ENCODE peak calls at places on chromosome 5, in eight cellular contexts. L is sigmoid colon, E is GM23338, O is spleen, Z is HCT116, K is breast epithelium, T is upper lobe of left lung, I is suprapubic skin. X is an unnamed sample.

GRCh38 chr5:149147673-149148072 is 6.4 kb downstream of the ABLIM3 start:
- DNase-seq in I (no peak), K (no peak), Z (no peak), T (no peak), O (no peak), E (no peak), L (no peak), X (no peak)

GRCh38 chr5:110969502-110969901 is 102.0 kb upstream of the TSLP start:
- DNase-seq in K (no peak), L (no peak), I (no peak), O (no peak), Z (no peak), E (no peak), T (no peak), X (no peak)

GRCh38 chr5:53288511-53288910 is 179.0 kb upstream of the MOCS2 start:
- DNase-seq in I (no peak), E (no peak), K (no peak), T (no peak), Z (no peak), L (no peak), O (no peak), X (no peak)

GRCh38 chr5:52693279-52693678 is 94.4 kb upstream of the ITGA1 start:
- DNase-seq in E (peak), Z (no peak), L (peak), O (peak), K (no peak), T (peak), I (no peak), X (peak)

GRCh38 chr5:32330126-32330971 is 17.6 kb upstream of the MTMR12 start:
- DNase-seq in O (no peak), Z (no peak), E (no peak), T (no peak), K (no peak), I (no peak), L (no peak), X (no peak)

GRCh38 chr5:178116406-178116885 is 3.1 kb downstream of the N4BP3 start:
- DNase-seq in Z (no peak), I (no peak), E (no peak), T (no peak), O (peak), L (no peak), K (no peak), X (no peak)

GRCh38 chr5:98309785-98310566 is 463.5 kb upstream of the RGMB start:
- DNase-seq in K (no peak), I (no peak), T (no peak), O (no peak), Z (peak), E (peak), L (no peak), X (no peak)

GRCh38 chr5:130066644-130067043 is 162.4 kb downstream of the CHSY3 start:
- DNase-seq in K (no peak), E (no peak), Z (no peak), T (no peak), O (no peak), L (peak), I (no peak), X (no peak)

GRCh38 chr5:126054593-126055347 is 368.4 kb upstream of the GRAMD2B start:
- DNase-seq in I (no peak), O (no peak), K (no peak), T (no peak), Z (no peak), L (no peak), E (peak), X (no peak)

GRCh38 chr5:154190652-154191304 is at the start of gene GALNT10:
- DNase-seq in K (no peak), L (peak), Z (peak), I (no peak), O (peak), T (peak), E (peak), X (peak)

GRCh38 chr5:89418821-89419085 is 535.8 kb upstream of the MEF2C start:
- DNase-seq in Z (no peak), L (no peak), I (no peak), O (no peak), T (no peak), K (no peak), E (no peak), X (no peak)

GRCh38 chr5:67094476-67095300 is 101.9 kb downstream of the CD180 start:
- DNase-seq in I (no peak), O (no peak), Z (no peak), E (peak), L (no peak), K (no peak), T (peak), X (no peak)

GRCh38 chr5:159021360-159022177 is 78.1 kb downstream of the EBF1 start:
- DNase-seq in T (no peak), L (no peak), O (no peak), K (no peak), E (no peak), Z (no peak), I (no peak), X (no peak)

GRCh38 chr5:143646961-143647360 is 165.0 kb upstream of the HMHB1 start:
- DNase-seq in I (no peak), L (no peak), Z (no peak), E (no peak), O (no peak), K (no peak), T (no peak), X (no peak)

GRCh38 chr5:15266841-15267240 is 233.1 kb upstream of the FBXL7 start:
- DNase-seq in Z (no peak), T (no peak), E (no peak), O (no peak), L (no peak), I (no peak), K (no peak), X (no peak)

GRCh38 chr5:126858441-126858840 is 81.5 kb downstream of the LMNB1 start:
- DNase-seq in L (no peak), Z (no peak), K (no peak), E (peak), O (no peak), T (no peak), I (no peak), X (no peak)

GRCh38 chr5:6773342-6774035 is 60.3 kb downstream of the TENT4A start:
- DNase-seq in E (no peak), O (no peak), K (no peak), L (no peak), T (no peak), I (no peak), Z (no peak), X (no peak)

GRCh38 chr5:98588225-98588624 is 185.2 kb upstream of the RGMB start:
- DNase-seq in Z (no peak), L (no peak), E (no peak), T (no peak), I (no peak), O (no peak), K (no peak), X (no peak)

GRCh38 chr5:123549256-123549904 is 37.4 kb downstream of the CSNK1G3 start:
- DNase-seq in I (no peak), E (no peak), Z (no peak), T (no peak), O (no peak), L (no peak), K (no peak), X (no peak)

GRCh38 chr5:51279983-51280382 is 103.3 kb upstream of the ISL1 start:
- DNase-seq in K (no peak), O (no peak), I (no peak), L (no peak), T (no peak), E (peak), Z (no peak), X (no peak)

GRCh38 chr5:60403343-60404006 is 296.5 kb downstream of the DEPDC1B start:
- DNase-seq in O (no peak), I (no peak), L (no peak), E (no peak), Z (no peak), K (peak), T (no peak), X (no peak)

GRCh38 chr5:135437796-135438560 is 9.2 kb downstream of the DCANP1 start:
- DNase-seq in I (no peak), K (no peak), L (peak), Z (peak), T (peak), E (no peak), O (peak), X (peak)

GRCh38 chr5:135891804-135892203 is 3.8 kb downstream of the IL9 start:
- DNase-seq in E (peak), Z (no peak), L (no peak), T (no peak), I (peak), O (no peak), K (no peak), X (no peak)

GRCh38 chr5:90305022-90305720 is 104.4 kb downstream of the CETN3 start:
- DNase-seq in K (no peak), E (peak), T (no peak), L (no peak), I (no peak), Z (no peak), O (no peak), X (no peak)

GRCh38 chr5:90438100-90438499 is 28.5 kb upstream of the CETN3 start:
- DNase-seq in I (no peak), K (no peak), L (no peak), Z (no peak), O (no peak), E (no peak), T (no peak), X (no peak)

GRCh38 chr5:141848771-141849370 is 29.3 kb downstream of the PCDH1 start:
- DNase-seq in I (no peak), K (peak), L (peak), E (peak), Z (no peak), T (peak), O (no peak), X (peak)

GRCh38 chr5:50969207-50970145 is 303.0 kb downstream of the PARP8 start:
- DNase-seq in E (peak), T (no peak), L (peak), O (peak), K (no peak), Z (no peak), I (no peak), X (no peak)

GRCh38 chr5:131261483-131261882 is 2.4 kb upstream of the CDC42SE2 start:
- DNase-seq in I (no peak), K (no peak), T (no peak), O (no peak), L (no peak), E (no peak), Z (no peak), X (no peak)

GRCh38 chr5:143554194-143554717 is 150.8 kb upstream of the NR3C1 start:
- DNase-seq in E (no peak), Z (no peak), K (no peak), I (no peak), O (no peak), L (no peak), T (no peak), X (no peak)

GRCh38 chr5:96408276-96408777 is 24.7 kb downstream of the PCSK1 start:
- DNase-seq in L (no peak), Z (no peak), E (no peak), T (no peak), K (no peak), O (no peak), I (no peak), X (no peak)

GRCh38 chr5:74240783-74241750 is 399.5 kb downstream of the ENC1 start:
- DNase-seq in I (no peak), L (no peak), Z (no peak), T (no peak), O (no peak), E (no peak), K (peak), X (no peak)

GRCh38 chr5:126937796-126938195 is 92.6 kb downstream of the MARCHF3 start:
- DNase-seq in E (no peak), K (no peak), L (no peak), O (no peak), I (no peak), Z (no peak), T (no peak), X (no peak)

GRCh38 chr5:1220831-1221230 is 4.3 kb upstream of the SLC6A18 start:
- DNase-seq in I (no peak), E (no peak), K (no peak), O (no peak), T (no peak), Z (no peak), L (no peak), X (no peak)

GRCh38 chr5:157828031-157828948 is 30.7 kb downstream of the CLINT1 start:
- DNase-seq in K (no peak), O (no peak), I (no peak), Z (no peak), T (no peak), E (no peak), L (no peak), X (no peak)

GRCh38 chr5:65329266-65329665 is 152.5 kb downstream of the ADAMTS6 start:
- DNase-seq in I (no peak), O (no peak), K (no peak), E (peak), Z (no peak), T (no peak), L (no peak), X (no peak)

GRCh38 chr5:75351058-75351926 is 14.3 kb downstream of the HMGCR start:
- DNase-seq in I (no peak), O (no peak), L (no peak), T (no peak), K (no peak), E (no peak), Z (no peak), X (no peak)
- TF ChIP-seq POLR2AphosphoS5 in I (no peak), O (no peak), L (no peak), T (no peak), K (no peak), E (no peak), Z (no peak), X (no peak)

DNA sequence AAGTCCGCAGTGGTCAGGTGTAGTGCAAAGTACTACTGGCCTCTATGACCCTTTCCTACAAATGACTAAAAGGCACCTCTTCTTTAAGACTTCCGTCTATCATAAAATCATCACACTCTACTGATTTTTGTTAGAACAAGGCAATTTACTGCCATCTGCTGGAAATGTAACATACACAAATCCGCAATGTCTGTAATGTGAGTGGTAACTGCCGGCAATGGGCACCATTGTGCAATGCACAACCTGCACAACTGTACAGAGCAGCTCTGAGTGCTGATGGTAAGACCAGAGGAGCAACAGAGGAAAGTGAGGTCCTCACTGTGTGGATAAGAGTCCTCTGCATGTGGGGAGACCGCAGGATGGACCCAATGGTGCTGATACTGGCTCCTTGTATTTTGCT is 103.8 kb downstream of the ATPSCKMT start:
- DNase-seq in L (no peak), E (peak), Z (peak), O (no peak), T (no peak), I (no peak), K (no peak), X (no peak)
- TF ChIP-seq POLR2AphosphoS5 in L (no peak), E (no peak), Z (no peak), O (no peak), T (no peak), I (no peak), K (no peak), X (no peak)

DNA sequence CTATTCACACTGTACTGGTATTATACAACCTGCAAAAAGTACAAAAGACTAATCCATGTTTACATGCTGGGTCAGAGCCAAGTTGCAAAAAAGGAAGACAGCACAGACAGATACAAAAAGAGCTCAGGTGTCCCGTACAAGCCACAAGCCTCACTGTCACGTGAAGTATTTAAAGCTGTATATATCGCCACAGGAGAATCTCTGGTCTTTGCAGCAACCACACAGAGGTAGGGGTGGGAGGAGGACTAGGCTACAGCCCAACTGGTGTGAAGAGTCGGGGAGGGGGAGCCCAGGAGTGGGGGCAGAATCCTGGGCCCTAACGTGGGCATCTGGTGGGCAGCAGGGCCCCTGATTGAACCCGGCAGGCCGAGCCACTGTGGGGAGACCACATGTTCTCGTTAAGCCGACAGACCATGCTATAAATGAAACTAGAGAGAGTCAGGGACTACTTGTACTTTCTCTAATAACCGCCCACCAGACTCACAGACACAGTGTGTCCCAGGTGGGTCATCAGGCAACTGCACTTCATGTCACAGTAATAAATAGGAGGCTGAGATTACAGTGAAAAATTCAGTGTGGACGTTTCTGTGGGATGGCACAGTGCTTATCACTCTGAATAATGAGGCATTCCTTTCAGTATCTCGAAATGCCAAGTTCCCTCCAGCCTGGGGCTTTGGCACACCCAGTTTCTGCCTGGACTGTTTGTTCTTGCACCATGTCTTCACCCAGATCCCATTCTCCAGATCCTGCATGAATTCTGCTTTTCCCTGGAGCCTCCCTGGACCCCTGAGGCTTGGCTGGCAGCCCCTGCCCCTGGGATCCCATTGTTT is 79.3 kb upstream of the SH3PXD2B start:
- DNase-seq in O (peak), I (peak), E (no peak), Z (no peak), T (no peak), K (no peak), L (peak), X (no peak)
- TF ChIP-seq POLR2AphosphoS5 in O (no peak), I (no peak), E (no peak), Z (no peak), T (no peak), K (no peak), L (peak), X (no peak)

DNA sequence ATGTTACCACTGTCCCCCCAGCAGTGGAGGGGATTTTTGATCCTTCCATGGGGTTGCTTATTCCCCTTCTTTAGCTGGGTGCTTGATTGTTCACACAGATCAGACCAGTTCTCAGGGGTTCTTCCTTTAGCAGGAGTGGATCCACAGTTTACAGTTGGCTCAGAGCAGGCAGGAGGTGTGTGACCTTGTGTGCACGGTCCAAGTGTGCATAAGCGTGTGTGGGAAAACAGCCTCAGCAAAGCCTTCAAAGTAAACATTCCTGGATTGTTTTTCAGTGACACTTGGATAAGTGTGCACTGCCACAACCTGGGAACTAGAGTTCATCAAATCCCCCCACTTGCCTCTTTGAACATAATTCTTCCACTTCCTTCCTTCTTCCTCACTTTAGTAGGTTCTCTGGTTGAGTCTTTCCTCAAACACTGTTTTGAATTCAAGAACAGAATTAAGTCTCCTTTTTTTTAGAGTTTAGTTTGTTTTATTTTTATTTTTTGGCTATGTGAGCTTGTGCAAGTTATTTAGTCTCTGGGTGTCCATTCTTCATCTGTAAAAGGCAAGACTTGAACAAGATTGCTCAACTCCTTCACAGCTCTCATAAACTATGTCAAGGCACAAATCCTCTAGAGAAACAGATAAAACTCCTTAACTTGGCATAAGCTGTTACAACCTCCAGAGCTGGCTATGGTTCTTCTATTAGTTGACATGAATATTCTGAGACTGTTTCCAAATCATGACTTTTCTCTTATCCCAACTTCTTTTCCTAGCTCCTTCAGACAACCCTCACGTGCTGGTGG is 78.0 kb downstream of the OSMR start:
- DNase-seq in L (no peak), I (no peak), K (no peak), Z (no peak), O (no peak), E (no peak), T (no peak), X (no peak)
- TF ChIP-seq POLR2AphosphoS5 in L (peak), I (no peak), K (no peak), Z (no peak), O (no peak), E (no peak), T (no peak), X (no peak)

GRCh38 chr5:108381955-108382783 is at the start of gene FBXL17:
- DNase-seq in K (peak), O (peak), L (peak), I (peak), E (peak), T (peak), Z (peak), X (peak)
- TF ChIP-seq POLR2AphosphoS5 in K (peak), O (peak), L (peak), I (peak), E (peak), T (peak), Z (peak), X (peak)